ENCODE peak calls at places on chromosomes 6 and 20, in eight cellular contexts. H, C, Z, P, M, U, D and V are unnamed samples.

GRCh38 chr20:60630609-60631008 is 621.5 kb upstream of the CDH4 start:
- DNase-seq in H (no peak), C (no peak), Z (no peak), P (no peak), M (no peak), U (no peak), D (no peak), V (peak; percentile 57)

GRCh38 chr6:150273457-150274309 is 95.1 kb upstream of the IYD start:
- DNase-seq in H (no peak), C (no peak), Z (no peak), P (no peak), M (no peak), U (peak; percentile 58), D (no peak), V (no peak)

GRCh38 chr20:24915440-24915839 is 33.6 kb upstream of the CST7 start:
- DNase-seq in H (no peak), C (no peak), Z (no peak), P (no peak), M (no peak), U (no peak), D (no peak), V (no peak)

GRCh38 chr6:5029609-5030008 is 25.8 kb upstream of the RPP40 start:
- DNase-seq in H (no peak), C (no peak), Z (no peak), P (no peak), M (no peak), U (no peak), D (no peak), V (no peak)

GRCh38 chr6:63643862-63644261 is 8.3 kb downstream of the PHF3 start:
- DNase-seq in H (peak; percentile 39), C (no peak), Z (peak; percentile 60), P (no peak), M (peak; percentile 63), U (peak; percentile 16), D (no peak), V (no peak)

GRCh38 chr6:143328885-143329284 is 121.6 kb downstream of the ADAT2 start:
- DNase-seq in H (no peak), C (peak; percentile 98), Z (no peak), P (no peak), M (no peak), U (peak; percentile 69), D (no peak), V (no peak)

GRCh38 chr20:35854697-35855434 is 83.1 kb downstream of the PHF20 start:
- DNase-seq in H (no peak), C (no peak), Z (no peak), P (no peak), M (no peak), U (peak; percentile 86), D (no peak), V (no peak)

GRCh38 chr6:131787955-131788712 is 19.7 kb upstream of the ENPP1 start:
- DNase-seq in H (no peak), C (no peak), Z (peak; percentile 17), P (peak; percentile 27), M (peak; percentile 44), U (peak; percentile 48), D (no peak), V (peak; percentile 57)

GRCh38 chr6:116847234-116847633 is 18.4 kb upstream of the GPRC6A start:
- DNase-seq in H (peak; percentile 54), C (peak; percentile 24), Z (peak; percentile 52), P (no peak), M (peak; percentile 50), U (peak; percentile 24), D (no peak), V (no peak)

GRCh38 chr6:164109770-164110140 is 695.2 kb downstream of the QKI start:
- DNase-seq in H (peak; percentile 63), C (no peak), Z (peak; percentile 69), P (no peak), M (peak; percentile 18), U (peak; percentile 35), D (no peak), V (peak; percentile 75)

GRCh38 chr20:13220857-13221297 is at the start of gene ISM1:
- DNase-seq in H (peak; percentile 9), C (peak; percentile 29), Z (peak; percentile 30), P (peak; percentile 41), M (peak; percentile 28), U (peak; percentile 2), D (no peak), V (peak; percentile 81)

GRCh38 chr20:20668639-20669038 is 43.8 kb downstream of the RALGAPA2 start:
- DNase-seq in H (peak; percentile 36), C (no peak), Z (no peak), P (no peak), M (no peak), U (peak; percentile 36), D (no peak), V (no peak)

GRCh38 chr6:42417641-42418112 is 34.0 kb downstream of the TRERF1 start:
- DNase-seq in H (peak; percentile 33), C (no peak), Z (no peak), P (no peak), M (no peak), U (peak; percentile 78), D (no peak), V (no peak)

GRCh38 chr20:23335521-23335920 is 15.1 kb upstream of the NXT1 start:
- DNase-seq in H (no peak), C (no peak), Z (no peak), P (no peak), M (no peak), U (no peak), D (no peak), V (no peak)

GRCh38 chr20:31987744-31988143 is 19.8 kb downstream of the XKR7 start:
- DNase-seq in H (no peak), C (peak; percentile 71), Z (peak; percentile 37), P (no peak), M (no peak), U (no peak), D (no peak), V (no peak)

GRCh38 chr6:137799950-137800568 is 67.0 kb upstream of the TNFAIP3 start:
- DNase-seq in H (peak; percentile 80), C (peak; percentile 72), Z (peak; percentile 78), P (no peak), M (peak; percentile 65), U (peak; percentile 39), D (no peak), V (peak; percentile 67)

GRCh38 chr6:7240351-7240750 is 72.6 kb downstream of the SSR1 start:
- DNase-seq in H (no peak), C (no peak), Z (no peak), P (no peak), M (no peak), U (no peak), D (no peak), V (no peak)

GRCh38 chr6:34447915-34448314 is 18.0 kb upstream of the PACSIN1 start:
- DNase-seq in H (no peak), C (no peak), Z (peak; percentile 63), P (no peak), M (no peak), U (no peak), D (no peak), V (peak; percentile 75)

GRCh38 chr6:163775313-163775712 is 360.8 kb downstream of the QKI start:
- DNase-seq in H (no peak), C (no peak), Z (peak; percentile 55), P (no peak), M (no peak), U (no peak), D (no peak), V (no peak)

GRCh38 chr6:127178746-127179145 is 60.3 kb downstream of the RSPO3 start:
- DNase-seq in H (no peak), C (no peak), Z (no peak), P (no peak), M (no peak), U (peak; percentile 74), D (no peak), V (no peak)

GRCh38 chr6:170271771-170272314 is 19.0 kb downstream of the DLL1 start:
- DNase-seq in H (no peak), C (no peak), Z (no peak), P (peak; percentile 89), M (no peak), U (no peak), D (no peak), V (no peak)

GRCh38 chr6:90368601-90369000 is 72.0 kb upstream of the BACH2 start:
- DNase-seq in H (peak; percentile 45), C (no peak), Z (no peak), P (no peak), M (no peak), U (peak; percentile 89), D (no peak), V (no peak)
- H3K27ac ChIP-seq in H (no peak overlapping the region), C (peak overlapping the region; percentile 84), Z (peak overlapping the region; percentile 10), P (no peak overlapping the region), M (no peak overlapping the region), U (peak overlapping the region; percentile 80), D (peak overlapping the region; percentile 84), V (no peak overlapping the region)

GRCh38 chr6:25537349-25538018 is 114.5 kb upstream of the SCGN start:
- DNase-seq in H (peak; percentile 76), C (no peak), Z (no peak), P (no peak), M (no peak), U (peak; percentile 60), D (no peak), V (no peak)
- H3K4me3 ChIP-seq in H (no peak overlapping the region), C (no peak overlapping the region), Z (no peak overlapping the region), P (no peak overlapping the region), M (no peak overlapping the region), U (no peak overlapping the region), D (no peak overlapping the region), V (no peak overlapping the region)

GRCh38 chr6:108999428-108999827 is 95.2 kb downstream of the SESN1 start:
- DNase-seq in H (no peak), C (no peak), Z (no peak), P (no peak), M (no peak), U (no peak), D (no peak), V (no peak)

GRCh38 chr6:109002882-109003281 is 91.8 kb downstream of the SESN1 start:
- DNase-seq in H (no peak), C (no peak), Z (no peak), P (no peak), M (no peak), U (no peak), D (no peak), V (no peak)

GRCh38 chr6:109002100-109002697 is 92.4 kb downstream of the SESN1 start:
- DNase-seq in H (peak; percentile 79), C (peak; percentile 64), Z (no peak), P (no peak), M (no peak), U (peak; percentile 23), D (no peak), V (no peak)

GRCh38 chr6:109000289-109000688 is 94.4 kb downstream of the SESN1 start:
- DNase-seq in H (peak; percentile 46), C (no peak), Z (no peak), P (no peak), M (no peak), U (no peak), D (no peak), V (no peak)

DNA sequence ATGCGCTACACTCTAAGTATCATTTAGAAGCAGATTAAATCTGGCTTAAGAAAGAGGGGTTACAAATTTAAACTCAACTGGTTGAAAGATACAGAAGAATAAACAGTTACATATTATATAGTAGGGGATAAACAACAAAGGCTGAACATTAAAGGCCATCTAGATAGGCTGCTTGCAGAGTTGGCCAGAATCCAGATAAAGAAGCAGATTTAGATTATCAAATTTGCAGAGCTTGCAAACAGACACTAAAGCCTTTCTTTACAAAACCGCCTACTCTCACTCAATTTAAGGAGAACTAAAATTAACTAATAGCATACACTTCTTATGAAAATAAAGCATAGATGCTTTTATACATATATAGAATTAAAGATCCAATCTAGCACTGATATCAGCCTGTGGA is 93.1 kb downstream of the SESN1 start:
- DNase-seq in H (peak; percentile 16), C (no peak), Z (no peak), P (no peak), M (peak; percentile 24), U (no peak), D (no peak), V (no peak)
- H3K27ac ChIP-seq in H (no peak overlapping the region), C (no peak overlapping the region), Z (no peak overlapping the region), P (peak overlapping the region; percentile 65), M (no peak overlapping the region), U (no peak overlapping the region), D (peak overlapping the region; percentile 73), V (no peak overlapping the region)

GRCh38 chr6:96014846-96015245 is 928 bp upstream of the FUT9 start:
- DNase-seq in H (no peak), C (no peak), Z (peak; percentile 7), P (no peak), M (no peak), U (no peak), D (no peak), V (no peak)
- H3K4me3 ChIP-seq in H (no peak overlapping the region), C (no peak overlapping the region), Z (peak overlapping the region; percentile 73), P (peak overlapping the region; percentile 63), M (peak overlapping the region; percentile 57), U (no peak overlapping the region), D (no peak overlapping the region), V (peak overlapping the region; percentile 88)